ENCODE peak calls at places on chromosomes 7 and 10, in nine cellular contexts. One of them, this sample, is unnamed.

GRCh38 chr10:124003070-124003419 is 90.4 kb downstream of the CHST15 start:
- DNase-seq in adipocyte: no peak
- DNase-seq in mesenchymal stem cell: no peak
- DNase-seq in colonic mucosa: peak
- DNase-seq in neural progenitor cell: no peak
- DNase-seq in GM12878: no peak
- DNase-seq in H9: no peak
- DNase-seq in astrocyte: no peak
- DNase-seq in IMR-90: no peak
- DNase-seq in this sample: no peak

GRCh38 chr10:88934900-88935672 is 17.5 kb downstream of the ACTA2 start:
- DNase-seq in adipocyte: peak
- DNase-seq in mesenchymal stem cell: peak
- DNase-seq in colonic mucosa: peak
- DNase-seq in neural progenitor cell: peak
- DNase-seq in GM12878: peak
- DNase-seq in H9: peak
- DNase-seq in astrocyte: peak
- DNase-seq in IMR-90: peak
- DNase-seq in this sample: no peak

GRCh38 chr10:4775808-4776207 is 50.2 kb upstream of the AKR1E2 start:
- DNase-seq in adipocyte: no peak
- DNase-seq in mesenchymal stem cell: peak
- DNase-seq in colonic mucosa: no peak
- DNase-seq in neural progenitor cell: no peak
- DNase-seq in GM12878: no peak
- DNase-seq in H9: no peak
- DNase-seq in astrocyte: peak
- DNase-seq in IMR-90: peak
- DNase-seq in this sample: no peak

GRCh38 chr10:97096327-97097153 is 89.2 kb downstream of the SLIT1 start:
- DNase-seq in adipocyte: no peak
- DNase-seq in mesenchymal stem cell: no peak
- DNase-seq in colonic mucosa: no peak
- DNase-seq in neural progenitor cell: peak
- DNase-seq in GM12878: no peak
- DNase-seq in H9: no peak
- DNase-seq in astrocyte: no peak
- DNase-seq in IMR-90: no peak
- DNase-seq in this sample: no peak

GRCh38 chr7:149753370-149754233 is 19.8 kb downstream of the ZNF467 start:
- DNase-seq in adipocyte: peak
- DNase-seq in mesenchymal stem cell: peak
- DNase-seq in colonic mucosa: peak
- DNase-seq in neural progenitor cell: peak
- DNase-seq in GM12878: no peak
- DNase-seq in H9: peak
- DNase-seq in astrocyte: peak
- DNase-seq in IMR-90: peak
- DNase-seq in this sample: no peak

GRCh38 chr10:113202011-113202410 is 252.0 kb downstream of the TCF7L2 start:
- DNase-seq in adipocyte: no peak
- DNase-seq in mesenchymal stem cell: no peak
- DNase-seq in colonic mucosa: no peak
- DNase-seq in neural progenitor cell: peak
- DNase-seq in GM12878: no peak
- DNase-seq in H9: peak
- DNase-seq in astrocyte: no peak
- DNase-seq in IMR-90: no peak
- DNase-seq in this sample: no peak

GRCh38 chr7:136405931-136406777 is 429.0 kb upstream of the MTPN start:
- DNase-seq in adipocyte: peak
- DNase-seq in mesenchymal stem cell: peak
- DNase-seq in colonic mucosa: peak
- DNase-seq in neural progenitor cell: peak
- DNase-seq in GM12878: no peak
- DNase-seq in H9: peak
- DNase-seq in astrocyte: peak
- DNase-seq in IMR-90: peak
- DNase-seq in this sample: peak

GRCh38 chr7:140079121-140079536 is 16.4 kb upstream of the PARP12 start:
- DNase-seq in adipocyte: no peak
- DNase-seq in mesenchymal stem cell: peak
- DNase-seq in colonic mucosa: no peak
- DNase-seq in neural progenitor cell: peak
- DNase-seq in GM12878: no peak
- DNase-seq in H9: peak
- DNase-seq in astrocyte: peak
- DNase-seq in IMR-90: peak
- DNase-seq in this sample: no peak

GRCh38 chr7:28729276-28729675 is 228.9 kb downstream of the TRIL start:
- DNase-seq in adipocyte: no peak
- DNase-seq in mesenchymal stem cell: no peak
- DNase-seq in colonic mucosa: no peak
- DNase-seq in neural progenitor cell: no peak
- DNase-seq in GM12878: no peak
- DNase-seq in H9: no peak
- DNase-seq in astrocyte: peak
- DNase-seq in IMR-90: no peak
- DNase-seq in this sample: no peak

GRCh38 chr10:102324061-102324460 is 71.4 kb upstream of the NFKB2 start:
- DNase-seq in adipocyte: peak
- DNase-seq in mesenchymal stem cell: peak
- DNase-seq in colonic mucosa: no peak
- DNase-seq in neural progenitor cell: peak
- DNase-seq in GM12878: no peak
- DNase-seq in H9: no peak
- DNase-seq in astrocyte: no peak
- DNase-seq in IMR-90: peak
- DNase-seq in this sample: no peak

GRCh38 chr10:133123050-133123745 is 35.5 kb downstream of the ADGRA1 start:
- DNase-seq in adipocyte: no peak
- DNase-seq in mesenchymal stem cell: no peak
- DNase-seq in colonic mucosa: no peak
- DNase-seq in neural progenitor cell: no peak
- DNase-seq in GM12878: no peak
- DNase-seq in H9: no peak
- DNase-seq in astrocyte: no peak
- DNase-seq in IMR-90: no peak
- DNase-seq in this sample: no peak

GRCh38 chr10:34824870-34825269 is 9.8 kb upstream of the PARD3 start:
- DNase-seq in adipocyte: no peak
- DNase-seq in mesenchymal stem cell: no peak
- DNase-seq in colonic mucosa: no peak
- DNase-seq in neural progenitor cell: peak
- DNase-seq in GM12878: no peak
- DNase-seq in H9: peak
- DNase-seq in astrocyte: no peak
- DNase-seq in IMR-90: no peak
- DNase-seq in this sample: no peak

GRCh38 chr10:97005349-97005748 is 173.3 kb downstream of the LCOR start:
- DNase-seq in adipocyte: no peak
- DNase-seq in mesenchymal stem cell: no peak
- DNase-seq in colonic mucosa: no peak
- DNase-seq in neural progenitor cell: no peak
- DNase-seq in GM12878: no peak
- DNase-seq in H9: no peak
- DNase-seq in astrocyte: no peak
- DNase-seq in IMR-90: no peak
- DNase-seq in this sample: no peak

GRCh38 chr10:125916977-125917376 is 20.6 kb downstream of the FANK1 start:
- DNase-seq in adipocyte: no peak
- DNase-seq in mesenchymal stem cell: no peak
- DNase-seq in colonic mucosa: no peak
- DNase-seq in neural progenitor cell: no peak
- DNase-seq in GM12878: no peak
- DNase-seq in H9: no peak
- DNase-seq in astrocyte: no peak
- DNase-seq in IMR-90: no peak
- DNase-seq in this sample: no peak

GRCh38 chr10:122786269-122786668 is 59.4 kb downstream of the CUZD1 start:
- DNase-seq in adipocyte: peak
- DNase-seq in mesenchymal stem cell: no peak
- DNase-seq in colonic mucosa: no peak
- DNase-seq in neural progenitor cell: peak
- DNase-seq in GM12878: no peak
- DNase-seq in H9: peak
- DNase-seq in astrocyte: peak
- DNase-seq in IMR-90: peak
- DNase-seq in this sample: no peak

GRCh38 chr10:111117528-111118277 is 40.9 kb downstream of the ADRA2A start:
- DNase-seq in adipocyte: no peak
- DNase-seq in mesenchymal stem cell: no peak
- DNase-seq in colonic mucosa: no peak
- DNase-seq in neural progenitor cell: no peak
- DNase-seq in GM12878: no peak
- DNase-seq in H9: peak
- DNase-seq in astrocyte: no peak
- DNase-seq in IMR-90: no peak
- DNase-seq in this sample: no peak

GRCh38 chr7:71626206-71626605 is 494.3 kb downstream of the GALNT17 start:
- DNase-seq in adipocyte: peak
- DNase-seq in mesenchymal stem cell: peak
- DNase-seq in colonic mucosa: no peak
- DNase-seq in neural progenitor cell: peak
- DNase-seq in GM12878: no peak
- DNase-seq in H9: no peak
- DNase-seq in astrocyte: peak
- DNase-seq in IMR-90: no peak
- DNase-seq in this sample: no peak

GRCh38 chr7:123809471-123809870 is 35.5 kb upstream of the HYAL4 start:
- DNase-seq in adipocyte: no peak
- DNase-seq in mesenchymal stem cell: no peak
- DNase-seq in colonic mucosa: no peak
- DNase-seq in neural progenitor cell: no peak
- DNase-seq in GM12878: no peak
- DNase-seq in H9: no peak
- DNase-seq in astrocyte: no peak
- DNase-seq in IMR-90: no peak
- DNase-seq in this sample: no peak

GRCh38 chr7:70044525-70044924 is 446.2 kb downstream of the AUTS2 start:
- DNase-seq in adipocyte: no peak
- DNase-seq in mesenchymal stem cell: no peak
- DNase-seq in colonic mucosa: no peak
- DNase-seq in neural progenitor cell: no peak
- DNase-seq in GM12878: no peak
- DNase-seq in H9: no peak
- DNase-seq in astrocyte: no peak
- DNase-seq in IMR-90: no peak
- DNase-seq in this sample: no peak

GRCh38 chr10:29648983-29649268 is 14.2 kb upstream of the SVIL start:
- DNase-seq in adipocyte: peak
- DNase-seq in mesenchymal stem cell: peak
- DNase-seq in colonic mucosa: peak
- DNase-seq in neural progenitor cell: no peak
- DNase-seq in GM12878: no peak
- DNase-seq in H9: no peak
- DNase-seq in astrocyte: no peak
- DNase-seq in IMR-90: peak
- DNase-seq in this sample: no peak

GRCh38 chr10:11437391-11438241 is 173.8 kb downstream of the USP6NL start:
- DNase-seq in adipocyte: no peak
- DNase-seq in mesenchymal stem cell: no peak
- DNase-seq in colonic mucosa: no peak
- DNase-seq in neural progenitor cell: peak
- DNase-seq in GM12878: no peak
- DNase-seq in H9: peak
- DNase-seq in astrocyte: no peak
- DNase-seq in IMR-90: no peak
- DNase-seq in this sample: no peak

GRCh38 chr7:134702366-134703240 is 56.0 kb downstream of the BPGM start:
- DNase-seq in adipocyte: peak
- DNase-seq in mesenchymal stem cell: no peak
- DNase-seq in colonic mucosa: no peak
- DNase-seq in neural progenitor cell: no peak
- DNase-seq in GM12878: no peak
- DNase-seq in H9: no peak
- DNase-seq in astrocyte: no peak
- DNase-seq in IMR-90: no peak
- DNase-seq in this sample: no peak

GRCh38 chr10:803041-803741 is 113.7 kb upstream of the DIP2C start:
- DNase-seq in adipocyte: no peak
- DNase-seq in mesenchymal stem cell: no peak
- DNase-seq in colonic mucosa: no peak
- DNase-seq in neural progenitor cell: no peak
- DNase-seq in GM12878: no peak
- DNase-seq in H9: peak
- DNase-seq in astrocyte: no peak
- DNase-seq in IMR-90: no peak
- DNase-seq in this sample: no peak
- H3K9ac ChIP-seq in adipocyte: no peak
- H3K9ac ChIP-seq in mesenchymal stem cell: no peak
- H3K9ac ChIP-seq in colonic mucosa: no peak
- H3K9ac ChIP-seq in neural progenitor cell: no peak
- H3K9ac ChIP-seq in GM12878: no peak
- H3K9ac ChIP-seq in H9: no peak
- H3K9ac ChIP-seq in astrocyte: no peak
- H3K9ac ChIP-seq in IMR-90: no peak
- H3K9ac ChIP-seq in this sample: no peak

DNA sequence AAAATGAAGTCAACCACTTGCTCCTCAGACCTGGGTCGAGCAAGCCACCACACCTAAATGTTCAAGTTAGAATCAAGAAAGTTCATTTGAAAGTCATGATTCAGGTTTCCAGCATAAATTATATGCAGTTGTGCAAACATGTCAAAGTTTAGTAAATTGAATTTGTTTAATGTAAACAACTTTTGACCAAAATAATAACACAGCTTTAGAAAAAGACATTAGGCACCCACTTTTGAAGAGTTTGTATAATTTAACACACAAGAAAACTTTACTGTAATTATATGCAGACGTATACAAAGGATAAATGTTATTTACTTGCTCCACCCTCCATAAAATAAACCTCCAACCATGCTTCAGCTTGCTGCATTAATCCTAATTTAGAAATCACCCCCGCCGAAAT is 680.0 kb downstream of the LRMDA start:
- DNase-seq in adipocyte: no peak
- DNase-seq in mesenchymal stem cell: no peak
- DNase-seq in colonic mucosa: no peak
- DNase-seq in neural progenitor cell: no peak
- DNase-seq in GM12878: no peak
- DNase-seq in H9: no peak
- DNase-seq in astrocyte: no peak
- DNase-seq in IMR-90: no peak
- DNase-seq in this sample: no peak
- H3K9ac ChIP-seq in adipocyte: no peak
- H3K9ac ChIP-seq in mesenchymal stem cell: no peak
- H3K9ac ChIP-seq in colonic mucosa: no peak
- H3K9ac ChIP-seq in neural progenitor cell: no peak
- H3K9ac ChIP-seq in GM12878: no peak
- H3K9ac ChIP-seq in H9: no peak
- H3K9ac ChIP-seq in astrocyte: no peak
- H3K9ac ChIP-seq in IMR-90: no peak
- H3K9ac ChIP-seq in this sample: no peak

GRCh38 chr7:232571-233455 is 40.4 kb downstream of the FAM20C start:
- DNase-seq in adipocyte: peak
- DNase-seq in mesenchymal stem cell: peak
- DNase-seq in colonic mucosa: no peak
- DNase-seq in neural progenitor cell: no peak
- DNase-seq in GM12878: no peak
- DNase-seq in H9: no peak
- DNase-seq in astrocyte: peak
- DNase-seq in IMR-90: peak
- DNase-seq in this sample: no peak
- H3K9ac ChIP-seq in adipocyte: peak
- H3K9ac ChIP-seq in mesenchymal stem cell: peak
- H3K9ac ChIP-seq in colonic mucosa: no peak
- H3K9ac ChIP-seq in neural progenitor cell: no peak
- H3K9ac ChIP-seq in GM12878: no peak
- H3K9ac ChIP-seq in H9: no peak
- H3K9ac ChIP-seq in astrocyte: peak
- H3K9ac ChIP-seq in IMR-90: peak
- H3K9ac ChIP-seq in this sample: no peak

GRCh38 chr7:151083824-151084160 is 499 bp upstream of the TMUB1 start:
- DNase-seq in adipocyte: no peak
- DNase-seq in mesenchymal stem cell: no peak
- DNase-seq in colonic mucosa: no peak
- DNase-seq in neural progenitor cell: no peak
- DNase-seq in GM12878: no peak
- DNase-seq in H9: no peak
- DNase-seq in astrocyte: no peak
- DNase-seq in IMR-90: no peak
- DNase-seq in this sample: no peak
- H3K9ac ChIP-seq in adipocyte: peak
- H3K9ac ChIP-seq in mesenchymal stem cell: peak
- H3K9ac ChIP-seq in colonic mucosa: no peak
- H3K9ac ChIP-seq in neural progenitor cell: no peak
- H3K9ac ChIP-seq in GM12878: peak
- H3K9ac ChIP-seq in H9: no peak
- H3K9ac ChIP-seq in astrocyte: peak
- H3K9ac ChIP-seq in IMR-90: peak
- H3K9ac ChIP-seq in this sample: no peak